ENCODE peak calls at places on chromosome 15, in nine cellular contexts. J is mammary epithelial cell; R is tibial nerve; K is MM.1S; Z is CD4-positive, alpha-beta T cell; N is cardiac muscle cell; U is breast epithelium; L is SK-N-SH; V is PC-9. E is an unnamed sample.

GRCh38 chr15:74835312-74835823 is 7.6 kb downstream of the ULK3 start:
- DNase-seq in R (peak; percentile 39), V (peak; percentile 72), Z (peak; percentile 32), K (peak; percentile 46), L (peak; percentile 87), U (no peak), J (peak; percentile 70), N (peak; percentile 57), E (peak; percentile 90)

GRCh38 chr15:49330166-49330565 is 92.9 kb upstream of the FGF7 start:
- DNase-seq in R (no peak), V (no peak), K (no peak), L (peak; percentile 14), U (no peak), N (no peak), Z (no peak), J (no peak), E (no peak)

GRCh38 chr15:49052662-49053061 is 6.4 kb upstream of the SECISBP2L start:
- DNase-seq in N (no peak), U (no peak), K (no peak), V (no peak), R (no peak), J (no peak), Z (no peak), L (no peak), E (no peak)

GRCh38 chr15:57509121-57509520 is 82.6 kb upstream of the MYZAP start:
- DNase-seq in Z (no peak), N (peak; percentile 55), L (no peak), V (no peak), J (no peak), K (no peak), U (no peak), R (no peak), E (no peak)

GRCh38 chr15:44426975-44427755 is at the start of gene CTDSPL2:
- DNase-seq in J (peak; percentile 98), N (peak; percentile 100), K (peak; percentile 95), L (peak; percentile 89), R (peak; percentile 92), U (peak; percentile 96), V (peak; percentile 97), Z (peak; percentile 92), E (peak; percentile 99)

GRCh38 chr15:34621675-34622074 is 38.2 kb upstream of the GOLGA8B start:
- DNase-seq in K (no peak), J (peak; percentile 20), Z (no peak), V (no peak), N (peak; percentile 7), L (peak; percentile 14), R (no peak), U (no peak), E (no peak)

GRCh38 chr15:78570710-78571109 is 5.4 kb downstream of the CHRNA5 start:
- DNase-seq in J (no peak), L (no peak), Z (no peak), K (no peak), V (no peak), U (no peak), R (no peak), N (no peak), E (no peak)

GRCh38 chr15:85646538-85647091 is 148.1 kb downstream of the KLHL25 start:
- DNase-seq in K (no peak), J (peak; percentile 37), R (no peak), L (peak; percentile 38), U (no peak), V (no peak), Z (no peak), N (no peak), E (no peak)

GRCh38 chr15:92407343-92407742 is 13.7 kb downstream of the ST8SIA2 start:
- DNase-seq in K (no peak), N (no peak), U (no peak), V (no peak), Z (no peak), R (no peak), L (no peak), J (no peak), E (no peak)

GRCh38 chr15:64618138-64618537 is 157.3 kb downstream of the RBPMS2 start:
- DNase-seq in V (no peak), N (no peak), U (no peak), K (no peak), J (no peak), R (no peak), L (no peak), Z (no peak), E (no peak)

GRCh38 chr15:64620991-64621495 is 154.3 kb downstream of the RBPMS2 start:
- DNase-seq in Z (no peak), R (no peak), J (no peak), U (no peak), K (no peak), L (no peak), N (no peak), V (no peak), E (no peak)

GRCh38 chr15:64617727-64618126 is 157.3 kb downstream of the ZNF609 start:
- DNase-seq in L (no peak), N (no peak), U (no peak), Z (no peak), K (no peak), V (no peak), R (no peak), J (no peak), E (no peak)

GRCh38 chr15:64618569-64618968 is 156.8 kb downstream of the RBPMS2 start:
- DNase-seq in Z (no peak), V (no peak), L (no peak), R (no peak), J (no peak), N (no peak), K (no peak), U (no peak), E (no peak)

GRCh38 chr15:64619880-64620839 is 155.2 kb downstream of the RBPMS2 start:
- DNase-seq in N (peak; percentile 64), R (no peak), J (peak; percentile 89), U (no peak), V (no peak), L (no peak), Z (no peak), K (no peak), E (no peak)
- H3K27ac ChIP-seq in N (peak overlapping the region; percentile 30), R (peak overlapping the region; percentile 20), J (peak overlapping the region; percentile 14), U (no peak overlapping the region), V (peak overlapping the region; percentile 18), L (peak overlapping the region; percentile 5), Z (no peak overlapping the region), K (no peak overlapping the region), E (no peak overlapping the region)

DNA sequence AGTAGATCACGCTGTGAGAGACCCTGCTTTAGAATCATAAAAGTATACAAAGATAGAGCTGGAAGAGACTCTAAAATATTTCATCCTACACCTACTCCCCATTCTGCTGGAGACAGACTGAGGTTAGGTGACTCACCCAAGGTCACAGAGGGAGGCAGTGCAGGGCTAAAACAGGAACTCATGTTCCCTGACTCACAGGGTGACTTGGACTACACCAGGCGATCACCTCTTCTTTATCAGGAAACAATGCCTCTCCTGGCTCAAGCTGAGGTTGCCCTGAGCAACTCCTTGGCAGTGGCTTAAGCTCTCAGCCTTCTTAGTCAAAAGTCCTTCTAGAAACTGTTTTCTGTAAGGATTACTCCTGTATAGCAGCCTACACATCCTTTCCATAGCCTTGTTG is 26.4 kb upstream of the TNFAIP8L3 start:
- DNase-seq in U (no peak), K (no peak), R (no peak), Z (no peak), L (no peak), N (peak; percentile 95), J (peak; percentile 96), V (peak; percentile 43), E (no peak)
- TF ChIP-seq CTCF in U (no peak), K (no peak), R (no peak), Z (no peak), L (no peak), N (no peak), J (peak; percentile 10), V (no peak), E (no peak)

GRCh38 chr15:25178835-25179672 is 224.3 kb downstream of the SNRPN start:
- DNase-seq in J (no peak), Z (no peak), U (peak; percentile 10), K (no peak), L (no peak), V (no peak), R (no peak), N (no peak), E (peak; percentile 20)

GRCh38 chr15:25177955-25178801 is 223.4 kb downstream of the SNRPN start:
- DNase-seq in U (peak; percentile 7), L (no peak), J (no peak), N (no peak), Z (no peak), K (no peak), R (peak; percentile 2), V (no peak), E (no peak)

GRCh38 chr15:25181290-25182097 is 226.7 kb downstream of the SNRPN start:
- DNase-seq in V (no peak), J (no peak), N (no peak), K (no peak), U (peak; percentile 14), R (no peak), Z (no peak), L (no peak), E (peak; percentile 20)

GRCh38 chr15:25180606-25181289 is 226.0 kb downstream of the SNRPN start:
- DNase-seq in R (no peak), L (no peak), U (peak; percentile 6), V (no peak), N (no peak), J (no peak), K (no peak), Z (no peak), E (no peak)

DNA sequence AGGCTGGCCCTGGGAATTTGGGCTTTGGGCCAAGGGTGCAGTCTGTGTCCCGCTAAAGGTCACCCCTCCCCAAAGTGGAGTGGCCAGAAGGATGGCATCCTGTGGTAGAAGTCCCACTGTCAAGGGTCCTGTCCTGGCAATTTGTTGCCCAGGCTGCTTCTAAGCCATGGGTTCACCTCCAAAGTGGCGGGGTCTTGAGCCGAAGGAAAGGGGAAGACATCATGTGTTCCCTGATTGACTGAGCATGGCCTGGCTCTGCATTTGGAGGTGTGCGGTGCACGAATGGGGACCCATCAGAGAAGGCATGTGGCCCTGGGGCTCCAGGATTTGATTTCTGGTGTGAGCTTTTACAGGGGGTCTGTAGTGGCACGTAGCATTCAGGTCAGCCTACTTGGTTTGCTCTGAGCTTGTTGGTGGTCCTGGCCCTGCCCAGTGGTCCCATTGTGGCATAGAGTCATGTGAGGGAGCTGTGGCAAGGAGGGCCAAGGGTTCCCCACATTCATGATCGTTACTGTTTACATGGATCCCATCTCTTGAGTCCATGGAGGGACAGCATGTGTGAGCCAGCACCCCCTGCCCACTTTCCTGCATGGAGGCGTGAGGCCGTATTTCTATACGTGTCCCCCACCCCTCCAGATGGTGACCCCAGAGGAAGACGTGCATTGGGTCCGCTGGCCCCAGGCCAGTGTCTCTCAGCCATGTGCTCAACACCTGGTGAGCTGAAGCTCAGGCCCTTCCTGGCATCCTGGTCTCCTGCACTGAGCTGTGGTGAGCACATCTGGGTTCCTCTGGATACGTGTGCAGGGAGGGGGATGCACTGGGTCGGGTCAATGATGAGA is 225.1 kb downstream of the SNRPN start:
- DNase-seq in J (no peak), U (peak; percentile 11), L (no peak), K (no peak), R (no peak), V (no peak), N (no peak), Z (no peak), E (peak; percentile 29)
- H3K9me3 ChIP-seq in J (peaks cover 13% of the 10 kb centered on the region), U (peaks cover 81% of the 10 kb centered on the region), L (no peaks in the 10 kb centered on the region), K (no peaks in the 10 kb centered on the region), R (peaks cover 100% of the 10 kb centered on the region), V (no peaks in the 10 kb centered on the region), N (no peaks in the 10 kb centered on the region), Z (peaks cover 33% of the 10 kb centered on the region), E (no peaks in the 10 kb centered on the region)

DNA sequence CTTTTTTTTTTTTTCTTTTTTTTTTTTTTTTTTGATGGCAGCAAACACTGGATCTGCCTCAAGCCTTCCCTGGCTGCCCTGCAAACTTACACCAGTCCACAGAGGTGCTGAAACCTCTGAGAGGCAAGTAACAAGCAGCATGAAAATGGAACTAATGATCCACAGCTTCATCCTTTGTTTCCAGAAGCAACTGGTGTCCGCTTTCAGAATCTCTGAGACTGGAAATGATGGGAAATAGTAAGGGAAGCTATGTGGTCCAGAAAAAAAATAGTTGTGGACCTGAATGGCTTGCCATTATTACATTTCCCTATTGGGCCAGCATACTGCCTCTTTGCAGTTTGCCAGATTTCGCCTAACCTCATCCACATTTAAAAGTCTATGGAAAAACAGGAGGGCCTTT is 134.2 kb downstream of the TMCO5A start:
- DNase-seq in U (no peak), K (no peak), N (no peak), J (no peak), L (no peak), Z (no peak), R (no peak), V (no peak), E (no peak)
- H3K27ac ChIP-seq in U (peak overlapping the region; percentile 53), K (peak overlapping the region; percentile 62), N (no peak overlapping the region), J (peak overlapping the region; percentile 86), L (peak overlapping the region; percentile 40), Z (no peak overlapping the region), R (peak overlapping the region; percentile 64), V (no peak overlapping the region), E (peak overlapping the region; percentile 84)